ENCODE peak calls at places on chromosomes 11 and 22, in six cellular contexts. J is MM.1S, R is T-cell, O is cardiac fibroblast, T is ecto neural progenitor cell, Z is ELR. M is an unnamed sample.

GRCh38 chr11:45079943-45080719 is 66.3 kb upstream of the PRDM11 start:
- DNase-seq in J (peak), T (no peak), Z (no peak), R (peak), O (no peak), M (peak)

GRCh38 chr22:41177040-41177625 is 28.0 kb upstream of the L3MBTL2 start:
- DNase-seq in J (no peak), R (no peak), Z (no peak), T (no peak), O (no peak), M (no peak)

GRCh38 chr22:43639228-43639948 is 172.7 kb downstream of the EFCAB6 start:
- DNase-seq in Z (no peak), T (no peak), R (no peak), O (no peak), J (no peak), M (no peak)

GRCh38 chr11:65716774-65717405 is 3.7 kb downstream of the RNASEH2C start:
- DNase-seq in Z (no peak), R (no peak), O (no peak), T (no peak), J (no peak), M (no peak)

GRCh38 chr22:36613958-36614357 is 85.0 kb upstream of the EIF3D start:
- DNase-seq in R (no peak), O (peak), Z (no peak), J (no peak), T (no peak), M (no peak)

GRCh38 chr11:76674517-76675400 is 4.2 kb upstream of the LRRC32 start:
- DNase-seq in R (no peak), O (no peak), J (no peak), T (no peak), Z (no peak), M (no peak)

GRCh38 chr22:49205401-49205800 is 622.3 kb downstream of the BRD1 start:
- DNase-seq in Z (no peak), R (no peak), T (peak), J (no peak), O (no peak), M (no peak)

GRCh38 chr11:130908770-130909625 is 7.3 kb downstream of the SNX19 start:
- DNase-seq in R (no peak), T (no peak), J (no peak), O (peak), Z (peak), M (no peak)

GRCh38 chr11:18013790-18014507 is 1.1 kb upstream of the SERGEF start:
- DNase-seq in Z (peak), R (no peak), J (no peak), O (peak), T (no peak), M (no peak)

GRCh38 chr22:35590634-35591295 is 26.4 kb downstream of the MB start:
- DNase-seq in T (no peak), R (no peak), J (no peak), Z (no peak), O (no peak), M (no peak)

GRCh38 chr22:41799486-41800347 is 762 bp upstream of the CCDC134 start:
- DNase-seq in Z (peak), R (no peak), O (peak), J (no peak), T (peak), M (no peak)

GRCh38 chr11:45149483-45150056 is 3.1 kb downstream of the PRDM11 start:
- DNase-seq in Z (no peak), R (no peak), J (no peak), O (no peak), T (peak), M (no peak)

GRCh38 chr11:65903068-65903481 is 2.9 kb upstream of the FOSL1 start:
- DNase-seq in Z (peak), J (no peak), R (no peak), O (peak), T (no peak), M (no peak)